ENCODE peak calls at places on chromosomes 16 and 17, in nine cellular contexts. I is SHP77 treated with DMSO at 0.1 percent for 48 hours; U is colonic mucosa; Y is GM10248; Q is MG63; Z is activated T-cell treated with anti-CD3 and anti-CD28 coated beads, Interleukin-2, amount 50 U/mL, for 24 hours; C is neural crest cell; X is astrocyte of the spinal cord; T is neuronal stem cell. G is an unnamed sample.
A peak's percentile ranks its signal among the peaks of the same experiment; 100 is the strongest.

GRCh38 chr17:40519089-40519775 is 17.8 kb upstream of the TNS4 start:
- DNase-seq in T (no peak), Q (no peak), U (no peak), X (no peak), C (no peak), Y (no peak), I (no peak), Z (peak; percentile 35), G (no peak)

GRCh38 chr17:83122834-83123233 is 43.4 kb downstream of the METRNL start:
- DNase-seq in T (no peak), I (no peak), Z (no peak), U (no peak), C (no peak), Y (no peak), Q (no peak), X (no peak), G (no peak)

GRCh38 chr16:50999181-50999580 is 151.9 kb downstream of the SALL1 start:
- DNase-seq in Y (no peak), I (no peak), C (no peak), X (no peak), Z (no peak), T (no peak), Q (no peak), U (no peak), G (no peak)

GRCh38 chr16:50196736-50197135 is 43.6 kb downstream of the TENT4B start:
- DNase-seq in Q (no peak), U (no peak), C (no peak), Z (no peak), Y (no peak), I (no peak), X (peak; percentile 19), T (no peak), G (no peak)

GRCh38 chr16:20300312-20301097 is 26.8 kb downstream of the GP2 start:
- DNase-seq in Z (peak; percentile 35), U (peak; percentile 41), Q (peak; percentile 47), X (peak; percentile 8), C (peak; percentile 50), T (peak; percentile 70), I (peak; percentile 92), Y (peak; percentile 69), G (peak; percentile 37)

GRCh38 chr16:4261557-4262172 is 11.2 kb downstream of the TFAP4 start:
- DNase-seq in Q (peak; percentile 18), Z (peak; percentile 62), C (peak; percentile 72), I (no peak), X (peak; percentile 13), Y (peak; percentile 49), T (peak; percentile 51), U (peak; percentile 36), G (peak; percentile 73)

GRCh38 chr16:20336955-20337354 is 9.6 kb upstream of the GP2 start:
- DNase-seq in X (no peak), Z (no peak), I (no peak), Y (no peak), T (no peak), Q (no peak), C (no peak), U (no peak), G (no peak)

GRCh38 chr17:27349540-27350021 is 55.7 kb downstream of the WSB1 start:
- DNase-seq in Q (no peak), Y (no peak), T (no peak), X (no peak), C (no peak), Z (no peak), I (no peak), U (peak; percentile 42), G (no peak)

GRCh38 chr16:70735141-70735979 is 49.5 kb upstream of the MTSS2 start:
- DNase-seq in T (no peak), Y (no peak), Q (no peak), Z (no peak), I (no peak), X (peak; percentile 72), U (no peak), C (no peak), G (no peak)

GRCh38 chr17:7705269-7706255 is 560 bp downstream of the EFNB3 start:
- DNase-seq in U (no peak), Z (no peak), I (no peak), C (no peak), T (no peak), Y (no peak), X (no peak), Q (no peak), G (no peak)

GRCh38 chr16:82629441-82630027 is 2.8 kb downstream of the CDH13 start:
- DNase-seq in X (peak; percentile 65), Y (no peak), Z (no peak), U (no peak), C (no peak), I (no peak), T (no peak), Q (peak; percentile 35), G (no peak)

GRCh38 chr17:79843917-79844815 is 4.9 kb upstream of the CBX4 start:
- DNase-seq in U (peak; percentile 53), T (no peak), Q (peak; percentile 77), Z (no peak), I (no peak), Y (no peak), C (peak; percentile 46), X (peak; percentile 56), G (peak; percentile 47)

GRCh38 chr16:22782299-22782698 is 31.7 kb upstream of the HS3ST2 start:
- DNase-seq in X (no peak), C (no peak), Z (no peak), U (no peak), Q (no peak), I (no peak), T (no peak), Y (no peak), G (no peak)

GRCh38 chr16:85927938-85928337 is 29.0 kb downstream of the IRF8 start:
- DNase-seq in U (no peak), I (no peak), Z (no peak), C (no peak), X (no peak), Y (no peak), Q (no peak), T (no peak), G (no peak)

GRCh38 chr16:48157794-48158193 is 2.0 kb upstream of the ABCC12 start:
- DNase-seq in Q (no peak), I (no peak), C (no peak), T (no peak), X (no peak), Z (no peak), U (no peak), Y (no peak), G (no peak)

GRCh38 chr16:65200857-65201256 is 79.0 kb upstream of the CDH11 start:
- DNase-seq in Y (no peak), C (no peak), X (no peak), Q (no peak), T (no peak), Z (no peak), I (no peak), U (no peak), G (no peak)

GRCh38 chr17:65401581-65401980 is 159.9 kb downstream of the AXIN2 start:
- DNase-seq in U (no peak), C (no peak), T (no peak), Y (no peak), Q (no peak), X (no peak), Z (no peak), I (no peak), G (no peak)

GRCh38 chr17:42518046-42518754 is 17.8 kb upstream of the NAGLU start:
- DNase-seq in Y (no peak), I (no peak), Q (peak; percentile 96), T (no peak), U (peak; percentile 87), Z (no peak), C (no peak), X (peak; percentile 93), G (no peak)

GRCh38 chr17:60327122-60327869 is 64.6 kb downstream of the USP32 start:
- DNase-seq in C (no peak), T (peak; percentile 23), Q (no peak), Y (no peak), I (peak; percentile 97), Z (no peak), X (no peak), U (no peak), G (no peak)

GRCh38 chr17:81251091-81251942 is 12.2 kb downstream of the NDUFAF8 start:
- DNase-seq in Z (no peak), U (peak; percentile 82), T (no peak), Q (no peak), I (peak; percentile 93), X (no peak), C (no peak), Y (no peak), G (no peak)

GRCh38 chr16:59213952-59214351 is 479.8 kb upstream of the GOT2 start:
- DNase-seq in Y (no peak), I (no peak), C (no peak), T (no peak), X (peak; percentile 2), Q (no peak), U (no peak), Z (no peak), G (no peak)

GRCh38 chr16:75010427-75010826 is 11.6 kb downstream of the ZNRF1 start:
- DNase-seq in Z (no peak), C (no peak), U (no peak), I (no peak), Y (no peak), X (no peak), Q (no peak), T (no peak), G (no peak)

GRCh38 chr17:58329035-58329807 is 626 bp upstream of the TSPOAP1 start:
- DNase-seq in Q (no peak), Z (peak; percentile 93), C (no peak), I (no peak), T (no peak), X (no peak), Y (peak; percentile 76), U (no peak), G (peak; percentile 80)

GRCh38 chr17:48718162-48718780 is 4.0 kb downstream of the PRAC1 start:
- DNase-seq in Z (peak; percentile 36), C (no peak), T (no peak), I (no peak), Q (peak; percentile 68), U (peak; percentile 71), X (no peak), Y (no peak), G (no peak)

GRCh38 chr17:19683117-19683516 is 33.3 kb downstream of the SLC47A2 start:
- DNase-seq in Z (no peak), Q (no peak), X (no peak), Y (no peak), T (no peak), I (no peak), U (no peak), C (no peak), G (no peak)

GRCh38 chr16:85157813-85158701 is 45.8 kb upstream of the CIBAR2 start:
- DNase-seq in U (no peak), T (peak; percentile 47), I (no peak), C (no peak), Q (no peak), X (no peak), Y (no peak), Z (peak; percentile 59), G (peak; percentile 52)

GRCh38 chr17:14299261-14300093 is 1.4 kb upstream of the HS3ST3B1 start:
- DNase-seq in T (no peak), X (peak; percentile 66), I (no peak), U (peak; percentile 29), Q (peak; percentile 26), C (no peak), Y (no peak), Z (peak; percentile 70), G (peak; percentile 59)

GRCh38 chr17:64001763-64002529 is 3.8 kb downstream of the PRR29 start:
- DNase-seq in T (no peak), X (no peak), Z (peak; percentile 27), I (no peak), Q (no peak), C (no peak), Y (no peak), U (no peak), G (peak; percentile 27)